ENCODE peak calls at places on chromosomes 3 and 15, in eight cellular contexts. R is NCI-H526 treated with DMSO at 0.1 percent for 48 hours; V is ACHN; A is T follicular helper cell; Q is Right ventricle myocardium inferior; C is NCI-H1092 treated with DMSO at 0.1 percent for 48 hours; W is anterior cingulate cortex; T is CD8-positive, alpha-beta T cell. G is an unnamed sample.

GRCh38 chr3:40044487-40044886 is 235.1 kb downstream of the MYRIP start:
- DNase-seq in R (no peak), V (no peak), A (no peak), Q (no peak), C (no peak), W (no peak), T (no peak), G (no peak)

GRCh38 chr3:41418961-41419691 is 219.8 kb downstream of the CTNNB1 start:
- DNase-seq in R (no peak), V (peak; percentile 62), A (no peak), Q (no peak), C (no peak), W (no peak), T (no peak), G (peak; percentile 5)

GRCh38 chr15:85788796-85789495 is 5.8 kb downstream of the KLHL25 start:
- DNase-seq in R (no peak), V (no peak), A (no peak), Q (no peak), C (no peak), W (no peak), T (no peak), G (no peak)

GRCh38 chr15:69265347-69265955 is 33.3 kb upstream of the PAQR5 start:
- DNase-seq in R (no peak), V (peak; percentile 45), A (no peak), Q (no peak), C (peak; percentile 2), W (no peak), T (no peak), G (no peak)

GRCh38 chr15:66598095-66598815 is 32.5 kb upstream of the LCTL start:
- DNase-seq in R (no peak), V (no peak), A (no peak), Q (no peak), C (no peak), W (no peak), T (no peak), G (no peak)

GRCh38 chr3:69646287-69647067 is 92.8 kb upstream of the MITF start:
- DNase-seq in R (no peak), V (no peak), A (no peak), Q (no peak), C (no peak), W (no peak), T (no peak), G (no peak)

GRCh38 chr3:132421832-132422231 is 4.5 kb downstream of the DNAJC13 start:
- DNase-seq in R (no peak), V (peak; percentile 42), A (no peak), Q (no peak), C (no peak), W (no peak), T (no peak), G (no peak)

GRCh38 chr15:63461230-63461629 is 43.2 kb upstream of the USP3 start:
- DNase-seq in R (no peak), V (no peak), A (no peak), Q (no peak), C (no peak), W (peak; percentile 59), T (no peak), G (no peak)

GRCh38 chr3:29694331-29694730 is 413.5 kb downstream of the RBMS3 start:
- DNase-seq in R (no peak), V (no peak), A (no peak), Q (no peak), C (no peak), W (no peak), T (no peak), G (no peak)

GRCh38 chr15:48393650-48394049 is 62.4 kb downstream of the DUT start:
- DNase-seq in R (no peak), V (no peak), A (no peak), Q (peak; percentile 70), C (peak; percentile 41), W (no peak), T (no peak), G (no peak)

GRCh38 chr15:71443538-71443937 is 328.3 kb downstream of the THSD4 start:
- DNase-seq in R (peak; percentile 14), V (peak; percentile 48), A (peak; percentile 17), Q (no peak), C (no peak), W (no peak), T (no peak), G (peak; percentile 53)

GRCh38 chr15:69593488-69593887 is 140.9 kb downstream of the RPLP1 start:
- DNase-seq in R (no peak), V (no peak), A (no peak), Q (no peak), C (no peak), W (no peak), T (no peak), G (no peak)

GRCh38 chr3:57143886-57144459 is 21.2 kb downstream of the IL17RD start:
- DNase-seq in R (no peak), V (no peak), A (no peak), Q (no peak), C (no peak), W (no peak), T (no peak), G (no peak)

GRCh38 chr3:149579838-149580542 is 77.8 kb downstream of the WWTR1 start:
- DNase-seq in R (no peak), V (no peak), A (no peak), Q (no peak), C (no peak), W (no peak), T (no peak), G (no peak)

GRCh38 chr3:127090218-127091160 is 102.4 kb upstream of the PRR23E start:
- DNase-seq in R (no peak), V (no peak), A (no peak), Q (no peak), C (no peak), W (no peak), T (no peak), G (no peak)